ENCODE peak calls at places on chromosome 12, in five cellular contexts. J is HCEC 1CT; V is substantia nigra; D is iris pigment epithelial cell; M is activated CD4-positive, CD25-positive, alpha-beta regulatory T cell treated with anti-CD3 and anti-CD28 coated beads, Interleukin-2, amount 50 U/mL, for 72 hours. T is an unnamed sample.

GRCh38 chr12:79233341-79233761 is 368.8 kb downstream of the SYT1 start:
- DNase-seq in J (no peak), V (no peak), D (no peak), M (no peak), T (no peak)

GRCh38 chr12:123892853-123893252 is 79.8 kb downstream of the CCDC92 start:
- DNase-seq in J (no peak), V (no peak), D (no peak), M (no peak), T (no peak)

GRCh38 chr12:121223283-121223946 is 13.5 kb downstream of the P2RX4 start:
- DNase-seq in J (no peak), V (no peak), D (no peak), M (no peak), T (no peak)

GRCh38 chr12:14696265-14696741 is at the start of gene GUCY2C:
- DNase-seq in J (no peak), V (no peak), D (no peak), M (no peak), T (no peak)

GRCh38 chr12:104925501-104925900 is 32.6 kb downstream of the SLC41A2 start:
- DNase-seq in J (no peak), V (no peak), D (no peak), M (no peak), T (no peak)

GRCh38 chr12:7162691-7163114 is 26.8 kb upstream of the PEX5 start:
- DNase-seq in J (no peak), V (no peak), D (peak; percentile 28), M (no peak), T (no peak)

GRCh38 chr12:56836800-56837663 is 73.9 kb downstream of the HSD17B6 start:
- DNase-seq in J (peak; percentile 78), V (no peak), D (peak; percentile 85), M (peak; percentile 31), T (no peak)

GRCh38 chr12:33484161-33484560 is 44.5 kb upstream of the SYT10 start:
- DNase-seq in J (no peak), V (no peak), D (no peak), M (no peak), T (no peak)

GRCh38 chr12:125124320-125124966 is 59.2 kb downstream of the AACS start:
- DNase-seq in J (no peak), V (no peak), D (no peak), M (no peak), T (no peak)

GRCh38 chr12:90977224-90977623 is 22.2 kb upstream of the CCER1 start:
- DNase-seq in J (no peak), V (no peak), D (peak; percentile 80), M (no peak), T (no peak)

GRCh38 chr12:63206908-63207307 is 55.9 kb upstream of the AVPR1A start:
- DNase-seq in J (no peak), V (no peak), D (peak; percentile 59), M (no peak), T (no peak)

GRCh38 chr12:132530451-132530850 is 40.5 kb downstream of the FBRSL1 start:
- DNase-seq in J (no peak), V (no peak), D (no peak), M (no peak), T (no peak)

GRCh38 chr12:31868980-31869379 is 90.2 kb upstream of the RESF1 start:
- DNase-seq in J (peak; percentile 3), V (no peak), D (peak; percentile 36), M (no peak), T (no peak)

GRCh38 chr12:94954029-94954685 is 49.3 kb downstream of the NDUFA12 start:
- DNase-seq in J (peak; percentile 56), V (no peak), D (peak; percentile 81), M (no peak), T (peak; percentile 7)

GRCh38 chr12:48787791-48788521 is 933 bp downstream of the ADCY6 start:
- DNase-seq in J (no peak), V (no peak), D (no peak), M (no peak), T (no peak)

GRCh38 chr12:86774841-86775386 is 518.7 kb upstream of the MGAT4C start:
- DNase-seq in J (peak; percentile 24), V (no peak), D (peak; percentile 53), M (no peak), T (no peak)

GRCh38 chr12:56119361-56119796 is 1.3 kb downstream of the ZC3H10 start:
- DNase-seq in J (peak; percentile 87), V (peak; percentile 2), D (peak; percentile 94), M (no peak), T (peak; percentile 55)

GRCh38 chr12:127388985-127389384 is 878.0 kb upstream of the TMEM132C start:
- DNase-seq in J (no peak), V (no peak), D (peak; percentile 13), M (no peak), T (no peak)

GRCh38 chr12:26124491-26125450 is at the start of gene BHLHE41:
- DNase-seq in J (peak; percentile 58), V (peak; percentile 70), D (peak; percentile 67), M (no peak), T (peak; percentile 61)

GRCh38 chr12:6052940-6053329 is 71.5 kb downstream of the VWF start:
- DNase-seq in J (peak; percentile 48), V (no peak), D (peak; percentile 62), M (no peak), T (no peak)

GRCh38 chr12:130281157-130281799 is 56.4 kb upstream of the PIWIL1 start:
- DNase-seq in J (no peak), V (no peak), D (peak; percentile 12), M (peak; percentile 47), T (no peak)